ENCODE peak calls at places on chromosomes 13 and 19, in seven cellular contexts. Y, C, X, M, I, A and S are unnamed samples.

GRCh38 chr19:49056101-49056901 is 1.2 kb downstream of the CGB7 start:
- DNase-seq in Y (no peak), C (peak; percentile 9), X (peak; percentile 28), M (peak; percentile 76), I (peak; percentile 49), A (peak; percentile 72), S (no peak)

GRCh38 chr19:58328999-58329398 is 2.2 kb downstream of the ZSCAN22 start:
- DNase-seq in Y (no peak), C (no peak), X (no peak), M (peak; percentile 83), I (no peak), A (no peak), S (no peak)

GRCh38 chr19:45568732-45569131 is 15.9 kb downstream of the OPA3 start:
- DNase-seq in Y (no peak), C (no peak), X (peak; percentile 67), M (no peak), I (no peak), A (no peak), S (no peak)

GRCh38 chr19:8641908-8642547 is 11.6 kb downstream of the NFILZ start:
- DNase-seq in Y (no peak), C (peak; percentile 68), X (peak; percentile 65), M (peak; percentile 75), I (no peak), A (no peak), S (no peak)

GRCh38 chr13:30071890-30072817 is 221.7 kb upstream of the UBL3 start:
- DNase-seq in Y (no peak), C (no peak), X (no peak), M (peak; percentile 26), I (no peak), A (no peak), S (no peak)

GRCh38 chr13:26529441-26529840 is 28.0 kb upstream of the WASF3 start:
- DNase-seq in Y (no peak), C (peak; percentile 62), X (peak; percentile 74), M (peak; percentile 78), I (no peak), A (no peak), S (peak; percentile 26)

GRCh38 chr19:30276312-30276884 is 95.8 kb upstream of the ZNF536 start:
- DNase-seq in Y (no peak), C (no peak), X (no peak), M (no peak), I (no peak), A (no peak), S (no peak)

GRCh38 chr13:47457631-47458030 is 543.4 kb downstream of the SUCLA2 start:
- DNase-seq in Y (no peak), C (no peak), X (peak; percentile 49), M (no peak), I (no peak), A (no peak), S (no peak)

GRCh38 chr13:82717249-82717648 is 1165.0 kb downstream of the SLITRK1 start:
- DNase-seq in Y (no peak), C (peak; percentile 59), X (peak; percentile 59), M (no peak), I (no peak), A (no peak), S (no peak)

GRCh38 chr19:40755248-40755624 is 4.2 kb downstream of the SNRPA start:
- DNase-seq in Y (no peak), C (no peak), X (no peak), M (no peak), I (no peak), A (no peak), S (no peak)

GRCh38 chr19:32265991-32266390 is 79.4 kb upstream of the ZNF507 start:
- DNase-seq in Y (no peak), C (no peak), X (no peak), M (peak; percentile 31), I (no peak), A (no peak), S (no peak)

GRCh38 chr19:35545001-35545854 is at the start of gene TMEM147:
- DNase-seq in Y (peak; percentile 92), C (peak; percentile 79), X (peak; percentile 85), M (peak; percentile 94), I (peak; percentile 92), A (peak; percentile 96), S (peak; percentile 20)

GRCh38 chr19:35545855-35546381 is 492 bp downstream of the TMEM147 start:
- DNase-seq in Y (peak; percentile 40), C (no peak), X (no peak), M (peak; percentile 63), I (no peak), A (peak; percentile 78), S (no peak)

GRCh38 chr19:35542209-35542608 is 3.2 kb upstream of the TMEM147 start:
- DNase-seq in Y (no peak), C (no peak), X (no peak), M (no peak), I (no peak), A (no peak), S (no peak)

GRCh38 chr19:35544110-35544802 is 1.2 kb upstream of the TMEM147 start:
- DNase-seq in Y (no peak), C (no peak), X (no peak), M (no peak), I (no peak), A (no peak), S (no peak)

GRCh38 chr19:35543280-35544109 is 1.9 kb upstream of the TMEM147 start:
- DNase-seq in Y (no peak), C (no peak), X (no peak), M (no peak), I (no peak), A (no peak), S (no peak)
- H3K27ac ChIP-seq in Y (no peak overlapping the region), C (no peak overlapping the region), X (no peak overlapping the region), M (no peak overlapping the region), I (no peak overlapping the region), A (no peak overlapping the region), S (no peak overlapping the region)

GRCh38 chr13:42412812-42413795 is 141.2 kb downstream of the AKAP11 start:
- DNase-seq in Y (no peak), C (no peak), X (no peak), M (no peak), I (no peak), A (no peak), S (no peak)
- H3K27me3 ChIP-seq in Y (no peaks in the 10 kb centered on the region), C (no peaks in the 10 kb centered on the region), X (peaks cover 5% of the 10 kb centered on the region), M (no peaks in the 10 kb centered on the region), I (no peaks in the 10 kb centered on the region), A (no peaks in the 10 kb centered on the region), S (peaks cover 8% of the 10 kb centered on the region)

GRCh38 chr19:6660930-6661329 is 9.0 kb downstream of the TNFSF14 start:
- DNase-seq in Y (no peak), C (no peak), X (no peak), M (peak; percentile 42), I (no peak), A (no peak), S (no peak)
- TF ChIP-seq CTCF in Y (no peak), C (no peak), X (no peak), M (peak; percentile 17), I (no peak), A (no peak), S (no peak)

DNA sequence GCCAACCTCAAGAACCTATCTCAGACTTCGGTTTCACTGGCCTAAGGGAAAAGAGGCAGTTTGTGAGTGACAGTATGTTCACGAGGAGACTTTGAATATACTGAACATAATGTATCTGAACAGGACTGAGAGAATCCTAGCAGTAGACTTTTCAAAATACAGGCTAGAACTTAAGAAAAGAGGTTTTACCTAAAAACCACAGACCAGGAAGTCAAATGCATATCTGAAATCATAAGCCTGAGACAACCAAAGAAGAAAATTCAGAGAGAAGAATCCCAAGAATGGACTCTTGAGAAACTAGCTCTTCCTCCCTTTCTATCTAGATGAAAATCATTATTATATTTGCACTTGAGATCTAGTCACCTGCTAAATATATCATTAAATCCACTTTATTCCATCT is 17.6 kb downstream of the MYCBP2 start:
- DNase-seq in Y (no peak), C (no peak), X (no peak), M (no peak), I (no peak), A (no peak), S (no peak)
- H3K27ac ChIP-seq in Y (no peak overlapping the region), C (no peak overlapping the region), X (no peak overlapping the region), M (no peak overlapping the region), I (no peak overlapping the region), A (peak overlapping the region; percentile 41), S (no peak overlapping the region)

GRCh38 chr13:89113744-89114143 is 1442.6 kb downstream of the SLITRK5 start:
- DNase-seq in Y (no peak), C (no peak), X (no peak), M (peak; percentile 45), I (no peak), A (no peak), S (no peak)
- H3K27me3 ChIP-seq in Y (no peaks in the 10 kb centered on the region), C (no peaks in the 10 kb centered on the region), X (no peaks in the 10 kb centered on the region), M (no peaks in the 10 kb centered on the region), I (no peaks in the 10 kb centered on the region), A (no peaks in the 10 kb centered on the region), S (no peaks in the 10 kb centered on the region)